ENCODE peak calls at places on chromosomes 5 and 9, in five cellular contexts. O, H, R, Y and V are unnamed samples.
A peak's percentile ranks its signal among the peaks of the same experiment; 100 is the strongest.

GRCh38 chr9:13587581-13587980 is 308.1 kb upstream of the MPDZ start:
- DNase-seq in O (peak; percentile 74), H (no peak), R (no peak), Y (peak; percentile 88), V (peak; percentile 31)

GRCh38 chr5:175328687-175329086 is 115.3 kb downstream of the DRD1 start:
- DNase-seq in O (no peak), H (no peak), R (no peak), Y (no peak), V (no peak)

GRCh38 chr9:87957839-87958238 is 16.5 kb downstream of the CDK20 start:
- DNase-seq in O (no peak), H (no peak), R (no peak), Y (no peak), V (no peak)

GRCh38 chr9:129402341-129402739 is 218.6 kb downstream of the C9orf50 start:
- DNase-seq in O (no peak), H (no peak), R (peak; percentile 80), Y (peak; percentile 91), V (no peak)

GRCh38 chr5:62948294-62948693 is 369.7 kb downstream of the LRRC70 start:
- DNase-seq in O (no peak), H (no peak), R (no peak), Y (no peak), V (no peak)

GRCh38 chr9:90219548-90220118 is 423.0 kb downstream of the DIRAS2 start:
- DNase-seq in O (peak; percentile 12), H (no peak), R (peak; percentile 65), Y (peak; percentile 83), V (no peak)

GRCh38 chr9:20012232-20012631 is 223.4 kb upstream of the SLC24A2 start:
- DNase-seq in O (no peak), H (no peak), R (no peak), Y (no peak), V (no peak)

GRCh38 chr5:37721447-37721871 is 118.4 kb downstream of the GDNF start:
- DNase-seq in O (no peak), H (peak; percentile 85), R (no peak), Y (no peak), V (no peak)

GRCh38 chr9:97508852-97509251 is 7.4 kb downstream of the TMOD1 start:
- DNase-seq in O (no peak), H (no peak), R (no peak), Y (no peak), V (no peak)